ENCODE peak calls at places on chromosomes 4 and X, in ten cellular contexts. G, W, V, M, P, B, N, L, Q and F are unnamed samples. For H3K4me1, the result is how much of the 10 kb centered on the place peaks cover.

GRCh38 chrX:17743913-17744312 is 6.6 kb downstream of the SCML1 start:
- DNase-seq in Q (no peak), N (no peak), B (no peak), V (no peak), W (no peak), L (no peak), P (no peak), M (peak), G (no peak), F (no peak)

GRCh38 chr4:34850983-34851382 is 1393.3 kb downstream of the ARAP2 start:
- DNase-seq in V (no peak), W (no peak), M (no peak), P (no peak), G (no peak), Q (no peak), B (no peak), L (no peak), N (no peak), F (no peak)

GRCh38 chr4:104641427-104641826 is 146.7 kb upstream of the CXXC4 start:
- DNase-seq in L (no peak), Q (no peak), N (no peak), W (no peak), B (no peak), M (no peak), G (no peak), P (no peak), V (no peak), F (no peak)

GRCh38 chr4:151035321-151035720 is 20.2 kb upstream of the LRBA start:
- DNase-seq in G (peak), B (no peak), V (peak), Q (peak), M (no peak), P (no peak), L (no peak), N (no peak), W (peak), F (no peak)

GRCh38 chrX:41824551-41824950 is 98.8 kb downstream of the CASK start:
- DNase-seq in G (no peak), N (no peak), Q (no peak), V (no peak), M (peak), L (no peak), B (no peak), W (no peak), P (no peak), F (no peak)

GRCh38 chrX:115534383-115534782 is 26.6 kb upstream of the PLS3 start:
- DNase-seq in G (no peak), Q (no peak), N (no peak), W (no peak), V (no peak), M (no peak), L (no peak), P (no peak), B (no peak), F (no peak)

GRCh38 chrX:134580947-134581346 is 77.3 kb downstream of the PLAC1 start:
- DNase-seq in P (no peak), W (no peak), L (no peak), V (no peak), M (peak), G (no peak), N (no peak), B (no peak), Q (no peak), F (no peak)

GRCh38 chr4:95288552-95288951 is 260.2 kb downstream of the UNC5C start:
- DNase-seq in P (no peak), G (no peak), W (no peak), N (no peak), L (no peak), M (no peak), B (no peak), Q (no peak), V (no peak), F (no peak)

GRCh38 chrX:139203681-139204575 is 326.6 kb upstream of the F9 start:
- DNase-seq in M (no peak), B (peak), G (no peak), Q (peak), L (no peak), V (peak), W (peak), P (no peak), N (no peak), F (peak)

GRCh38 chr4:147303506-147303905 is 177.4 kb upstream of the EDNRA start:
- DNase-seq in M (no peak), P (no peak), V (no peak), G (no peak), L (no peak), N (no peak), B (no peak), Q (no peak), W (no peak), F (no peak)

GRCh38 chr4:4869731-4870483 is 10.4 kb downstream of the MSX1 start:
- DNase-seq in N (no peak), P (no peak), V (no peak), M (no peak), W (no peak), B (no peak), L (no peak), Q (no peak), G (no peak), F (no peak)
- H3K27ac ChIP-seq in N (no peak), P (no peak), V (no peak), M (no peak), W (no peak), B (no peak), L (no peak), Q (no peak), G (no peak), F (no peak)

GRCh38 chr4:20298986-20299385 is 47.3 kb downstream of the SLIT2 start:
- DNase-seq in L (no peak), M (no peak), G (no peak), Q (no peak), W (no peak), P (no peak), N (no peak), B (no peak), V (no peak), F (no peak)
- H3K4me1 ChIP-seq in L (under half), M (under half), G (under half), Q (under half), W (under half), P (under half), N (under half), B (under half), V (under half), F (under half)

GRCh38 chr4:36304138-36304681 is 22.8 kb downstream of the DTHD1 start:
- DNase-seq in N (no peak), G (no peak), Q (no peak), L (no peak), P (no peak), B (no peak), W (no peak), V (no peak), M (no peak), F (no peak)
- TF ChIP-seq POLR2A in N (no peak), G (no peak), Q (no peak), L (no peak), P (no peak), B (no peak), W (no peak), V (no peak), M (no peak), F (no peak)

GRCh38 chr4:3520796-3521600 is 11.2 kb downstream of the LRPAP1 start:
- DNase-seq in G (peak), V (no peak), M (no peak), W (no peak), P (no peak), Q (no peak), L (peak), B (no peak), N (no peak), F (no peak)

GRCh38 chr4:3518511-3518880 is 13.7 kb downstream of the LRPAP1 start:
- DNase-seq in P (no peak), W (no peak), N (no peak), L (peak), B (peak), M (no peak), G (peak), Q (no peak), V (no peak), F (no peak)

GRCh38 chr4:3520276-3520675 is 11.9 kb downstream of the LRPAP1 start:
- DNase-seq in P (no peak), M (no peak), N (no peak), B (peak), L (no peak), G (no peak), V (no peak), Q (no peak), W (no peak), F (no peak)

GRCh38 chr4:3518941-3519340 is 13.3 kb downstream of the LRPAP1 start:
- DNase-seq in M (no peak), B (peak), G (peak), W (no peak), P (no peak), N (no peak), V (peak), L (peak), Q (no peak), F (peak)

DNA sequence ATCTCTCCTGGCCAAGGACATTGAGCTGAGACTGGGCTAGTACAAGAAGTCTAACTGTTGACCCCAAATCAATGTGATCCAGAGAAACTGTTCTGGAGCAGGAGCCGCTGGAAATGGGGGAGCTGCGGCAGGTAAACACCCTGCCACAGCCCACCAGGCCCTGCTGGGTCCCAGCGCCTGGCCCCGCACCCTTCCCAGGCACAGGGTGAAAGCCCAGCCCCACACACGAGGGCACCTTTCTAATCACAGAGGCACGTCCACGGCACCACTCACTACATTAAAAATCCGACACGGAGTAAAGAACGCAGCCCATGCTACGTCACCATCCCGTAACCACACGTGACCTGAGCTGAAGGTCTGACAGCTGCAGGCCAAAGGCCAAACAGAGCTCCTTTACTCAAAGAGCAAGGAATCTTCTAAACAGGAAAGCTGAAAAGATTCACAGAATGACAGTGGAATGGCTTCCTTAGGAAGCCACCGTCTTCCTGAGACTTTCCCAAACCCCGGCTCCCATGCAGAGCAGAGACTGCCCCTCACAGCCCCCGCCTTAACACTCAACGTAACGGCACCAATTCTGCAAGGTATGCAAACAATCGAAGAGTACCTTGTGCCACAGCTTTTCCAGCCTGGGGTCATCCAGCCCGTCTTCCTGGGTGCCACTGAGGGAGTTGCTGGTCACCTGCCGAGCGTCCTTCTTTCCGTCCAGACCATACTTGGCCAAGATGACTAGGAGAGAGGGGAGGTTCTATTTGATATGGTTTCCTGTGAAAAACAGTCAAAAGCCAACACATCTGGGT is 12.6 kb downstream of the LRPAP1 start:
- DNase-seq in M (no peak), W (no peak), P (no peak), Q (no peak), N (no peak), B (peak), L (peak), V (no peak), G (peak), F (no peak)
- H3K27ac ChIP-seq in M (no peak), W (no peak), P (no peak), Q (no peak), N (no peak), B (no peak), L (no peak), V (no peak), G (no peak), F (no peak)

DNA sequence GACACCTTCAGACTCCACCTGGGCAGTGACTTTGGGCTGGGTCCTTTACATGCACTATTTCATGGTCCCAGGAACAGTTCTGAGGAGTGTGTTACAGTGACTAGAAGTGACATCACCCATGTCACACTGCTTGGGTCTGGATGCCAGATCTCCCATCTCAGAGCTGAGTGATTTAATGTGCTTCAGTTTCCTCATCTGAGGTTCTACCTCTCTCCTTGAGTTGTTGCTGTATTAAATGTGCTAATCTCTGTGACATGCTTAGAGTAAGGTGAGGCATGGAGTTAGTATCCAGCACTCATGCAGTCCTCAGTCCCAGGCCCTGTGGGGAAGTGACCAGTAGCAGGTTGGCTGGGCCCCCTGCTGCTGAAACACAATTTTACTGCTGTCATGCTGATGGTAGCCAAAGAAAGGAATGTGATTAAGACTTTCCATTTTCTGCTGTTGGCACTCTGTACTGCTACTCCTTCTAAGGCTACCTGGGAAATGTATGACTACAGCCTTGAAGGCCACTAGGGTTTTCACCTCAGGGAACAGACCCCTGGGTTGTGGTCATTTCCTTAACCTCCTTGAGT is 639.6 kb downstream of the MID1IP1 start:
- DNase-seq in L (no peak), G (no peak), V (no peak), W (no peak), Q (no peak), N (no peak), P (no peak), M (no peak), B (no peak), F (no peak)
- H3K4me1 ChIP-seq in L (under half), G (under half), V (under half), W (under half), Q (under half), N (under half), P (under half), M (under half), B (under half), F (under half)

GRCh38 chrX:1391707-1392375 is at the start of gene SLC25A6:
- DNase-seq in G (peak), V (peak), N (peak), Q (peak), W (peak), L (peak), P (peak), B (peak), M (peak), F (peak)
- TF ChIP-seq POLR2A in G (peak), V (peak), N (no peak), Q (peak), W (peak), L (peak), P (peak), B (peak), M (peak), F (peak)

GRCh38 chr4:3720461-3720860 is 45.7 kb upstream of the ADRA2C start:
- DNase-seq in G (no peak), L (no peak), N (no peak), Q (no peak), W (no peak), P (no peak), M (no peak), V (no peak), B (no peak), F (no peak)
- H3K27ac ChIP-seq in G (no peak), L (no peak), N (no peak), Q (no peak), W (no peak), P (no peak), M (no peak), V (no peak), B (no peak), F (no peak)